ENCODE peak calls at places on chromosomes 5 and 9, in four cellular contexts. Z is cardiac muscle cell, N is kidney epithelial cell, W is bronchial epithelial cell. A is an unnamed sample.

GRCh38 chr5:108747111-108748009 is at the start of gene FER:
- DNase-seq in W (peak), N (peak), Z (peak), A (no peak)

GRCh38 chr5:7878381-7878873 is 9.5 kb downstream of the MTRR start:
- DNase-seq in W (peak), Z (no peak), N (peak), A (no peak)

GRCh38 chr9:38066907-38067610 is 2.0 kb downstream of the SHB start:
- DNase-seq in Z (no peak), N (no peak), W (peak), A (peak)

GRCh38 chr9:69461488-69461887 is 136.5 kb downstream of the ENTREP1 start:
- DNase-seq in W (no peak), Z (no peak), N (no peak), A (no peak)

GRCh38 chr9:110776207-110776606 is 107.6 kb downstream of the MUSK start:
- DNase-seq in N (no peak), Z (no peak), W (no peak), A (no peak)

GRCh38 chr5:138911441-138911840 is 36.3 kb upstream of the LRRTM2 start:
- DNase-seq in N (no peak), Z (no peak), W (no peak), A (no peak)

GRCh38 chr5:148011407-148012124 is 52.2 kb upstream of the SPINK5 start:
- DNase-seq in Z (no peak), N (peak), W (peak), A (no peak)

GRCh38 chr5:154352960-154353548 is 92.7 kb upstream of the SAP30L start:
- DNase-seq in W (no peak), N (no peak), Z (no peak), A (no peak)

GRCh38 chr5:116076496-116076895 is 8.3 kb upstream of the COMMD10 start:
- DNase-seq in N (no peak), W (peak), Z (no peak), A (no peak)

GRCh38 chr5:178387856-178388190 is 155.2 kb upstream of the PHYKPL start:
- DNase-seq in N (no peak), W (no peak), Z (no peak), A (no peak)

GRCh38 chr9:74974558-74974957 is 21.8 kb upstream of the C9orf40 start:
- DNase-seq in N (no peak), W (no peak), Z (no peak), A (no peak)

GRCh38 chr5:80864706-80865435 is 95.3 kb upstream of the RASGRF2 start:
- DNase-seq in W (no peak), Z (no peak), N (no peak), A (no peak)

GRCh38 chr5:79408028-79408427 is 105.9 kb downstream of the HOMER1 start:
- DNase-seq in Z (no peak), W (peak), N (no peak), A (no peak)

GRCh38 chr5:125967576-125967975 is 455.6 kb upstream of the GRAMD2B start:
- DNase-seq in N (no peak), W (peak), Z (no peak), A (no peak)

GRCh38 chr9:16918920-16919319 is 48.5 kb upstream of the BNC2 start:
- DNase-seq in N (no peak), Z (no peak), W (no peak), A (no peak)

GRCh38 chr9:117732494-117732893 is 28.3 kb downstream of the TLR4 start:
- DNase-seq in W (no peak), N (no peak), Z (no peak), A (no peak)

GRCh38 chr9:137875354-137875753 is 2.2 kb upstream of the CACNA1B start:
- DNase-seq in N (no peak), W (no peak), Z (no peak), A (no peak)

GRCh38 chr5:137563301-137563645 is 64.1 kb upstream of the SPOCK1 start:
- DNase-seq in N (no peak), Z (no peak), W (no peak), A (no peak)

GRCh38 chr9:123834218-123834906 is 95.6 kb downstream of the DENND1A start:
- DNase-seq in W (no peak), Z (no peak), N (no peak), A (no peak)

GRCh38 chr9:133759146-133759900 is 21.2 kb upstream of the SARDH start:
- DNase-seq in W (no peak), Z (peak), N (no peak), A (no peak)

GRCh38 chr9:114035221-114035844 is 42.8 kb downstream of the AMBP start:
- DNase-seq in Z (no peak), N (no peak), W (no peak), A (no peak)

GRCh38 chr5:133321833-133322420 is 270.1 kb downstream of the HSPA4 start:
- DNase-seq in N (no peak), Z (no peak), W (no peak), A (no peak)

GRCh38 chr5:176915906-176916305 is 16.8 kb upstream of the HK3 start:
- DNase-seq in N (no peak), W (no peak), Z (no peak), A (no peak)

GRCh38 chr9:34989946-34990635 is 546 bp downstream of the DNAJB5 start:
- DNase-seq in W (peak), N (no peak), Z (peak), A (peak)

GRCh38 chr9:6829027-6829426 is 71.3 kb downstream of the KDM4C start:
- DNase-seq in Z (no peak), N (no peak), W (peak), A (no peak)

GRCh38 chr5:36482812-36483211 is 123.6 kb upstream of the SLC1A3 start:
- DNase-seq in N (no peak), W (no peak), Z (no peak), A (no peak)

GRCh38 chr5:78345485-78345884 is 14.9 kb upstream of the SCAMP1 start:
- DNase-seq in N (no peak), Z (peak), W (peak), A (no peak)

GRCh38 chr5:71475788-71476384 is 20.4 kb downstream of the BDP1 start:
- DNase-seq in W (peak), N (no peak), Z (peak), A (no peak)

GRCh38 chr9:105479846-105480245 is 32.0 kb downstream of the FSD1L start:
- DNase-seq in Z (no peak), N (no peak), W (no peak), A (no peak)

GRCh38 chr9:105473221-105473620 is 25.4 kb downstream of the FSD1L start:
- DNase-seq in Z (no peak), N (no peak), W (no peak), A (no peak)

DNA sequence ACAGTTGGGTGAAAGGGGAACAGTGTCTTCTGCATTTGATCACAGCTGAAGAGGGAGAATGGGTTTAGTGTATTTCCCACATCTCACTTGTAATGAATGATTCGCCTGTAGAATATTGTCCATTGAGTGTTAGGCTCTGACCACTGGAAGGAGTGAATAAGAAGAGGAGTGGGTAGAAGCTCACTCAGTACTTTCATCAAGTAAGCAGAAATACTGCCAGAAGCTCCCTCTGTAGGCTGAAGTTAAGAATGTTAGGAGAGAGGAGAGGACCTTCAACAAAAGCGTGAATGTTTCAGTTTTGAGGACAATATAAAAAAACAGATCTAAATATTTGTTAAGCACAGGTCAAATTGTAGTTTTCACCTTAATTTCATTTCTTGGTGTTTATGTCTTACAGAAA is 27.5 kb downstream of the FSD1L start:
- DNase-seq in Z (peak), W (peak), N (peak), A (no peak)
- TF ChIP-seq CTCF in Z (peak), W (peak), N (peak), A (peak)

GRCh38 chr9:73067074-73067473 is 84.6 kb upstream of the ANXA1 start:
- DNase-seq in N (no peak), W (no peak), Z (no peak), A (no peak)
- TF ChIP-seq CTCF in N (no peak), W (no peak), Z (no peak), A (no peak)

DNA sequence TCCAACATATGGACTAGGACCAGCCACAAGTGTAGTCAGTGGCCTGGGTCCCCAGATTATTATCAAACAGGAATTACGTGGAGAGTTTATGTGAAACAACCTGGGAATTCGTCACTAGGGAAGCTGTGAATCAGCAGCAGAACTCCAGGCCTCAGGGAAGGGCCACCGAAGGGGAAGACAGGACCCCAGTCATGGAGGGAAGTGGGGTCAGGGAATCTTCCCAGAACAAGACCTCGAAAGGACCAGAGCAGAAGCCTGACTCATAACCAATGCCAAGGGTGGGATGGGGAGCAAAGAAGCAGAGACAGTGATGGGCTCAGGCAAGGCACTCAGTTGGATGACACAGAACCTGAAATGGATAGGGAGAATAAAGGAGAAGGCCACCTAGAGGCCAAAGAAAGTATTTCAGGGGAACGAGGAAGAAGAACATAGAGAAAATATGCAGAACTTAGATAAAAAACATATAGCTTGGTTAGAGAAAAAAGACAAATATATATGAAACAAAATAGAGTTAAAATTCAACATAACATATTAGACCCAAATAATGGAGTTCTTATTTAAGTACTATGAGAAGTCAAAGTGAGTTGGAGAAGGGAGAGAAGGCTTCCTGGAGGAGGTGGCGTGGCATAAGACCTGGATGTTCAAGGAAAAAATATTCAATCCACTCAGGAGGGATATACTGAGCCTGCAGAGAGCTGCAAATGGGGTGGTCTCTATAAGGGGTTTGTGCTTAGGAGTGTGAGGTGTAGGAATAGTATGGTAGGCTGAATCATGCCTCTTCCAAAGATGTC is 66.7 kb upstream of the CAST start:
- DNase-seq in N (no peak), Z (no peak), W (peak), A (no peak)
- TF ChIP-seq CTCF in N (peak), Z (peak), W (peak), A (peak)

DNA sequence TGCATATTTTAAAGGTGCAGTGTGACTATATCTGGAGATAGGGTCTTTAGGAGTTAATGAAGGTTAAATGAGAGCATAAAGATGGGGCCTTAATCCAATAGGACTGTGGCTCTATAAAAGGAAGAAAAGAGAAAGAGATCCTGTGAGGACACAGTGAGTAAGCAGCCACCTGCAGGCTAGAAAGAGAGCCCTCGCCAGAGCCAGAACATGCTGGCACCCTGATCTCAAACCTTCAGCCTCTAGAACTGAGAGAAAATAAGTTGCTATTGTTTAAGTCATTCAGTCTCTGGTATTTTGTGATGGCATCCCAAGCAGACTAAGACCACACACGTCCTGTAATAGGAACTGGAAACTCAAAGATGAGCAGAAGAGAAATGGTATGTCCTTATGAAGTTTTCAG is 41.0 kb downstream of the RNF180 start:
- DNase-seq in W (no peak), Z (no peak), N (no peak), A (no peak)
- TF ChIP-seq CTCF in W (no peak), Z (no peak), N (no peak), A (no peak)

GRCh38 chr5:103834216-103834615 is 271.6 kb upstream of the NUDT12 start:
- DNase-seq in W (no peak), N (no peak), Z (no peak), A (no peak)
- TF ChIP-seq CTCF in W (no peak), N (no peak), Z (no peak), A (no peak)

GRCh38 chr9:89010056-89010455 is 18.8 kb downstream of the S1PR3 start:
- DNase-seq in N (no peak), W (no peak), Z (no peak), A (no peak)

GRCh38 chr9:89008346-89009048 is 17.2 kb downstream of the S1PR3 start:
- DNase-seq in Z (no peak), W (no peak), N (no peak), A (no peak)

GRCh38 chr9:89007568-89007967 is 16.3 kb downstream of the S1PR3 start:
- DNase-seq in Z (no peak), W (no peak), N (no peak), A (no peak)

GRCh38 chr9:89010526-89011089 is 19.3 kb downstream of the S1PR3 start:
- DNase-seq in Z (no peak), N (no peak), W (no peak), A (no peak)

DNA sequence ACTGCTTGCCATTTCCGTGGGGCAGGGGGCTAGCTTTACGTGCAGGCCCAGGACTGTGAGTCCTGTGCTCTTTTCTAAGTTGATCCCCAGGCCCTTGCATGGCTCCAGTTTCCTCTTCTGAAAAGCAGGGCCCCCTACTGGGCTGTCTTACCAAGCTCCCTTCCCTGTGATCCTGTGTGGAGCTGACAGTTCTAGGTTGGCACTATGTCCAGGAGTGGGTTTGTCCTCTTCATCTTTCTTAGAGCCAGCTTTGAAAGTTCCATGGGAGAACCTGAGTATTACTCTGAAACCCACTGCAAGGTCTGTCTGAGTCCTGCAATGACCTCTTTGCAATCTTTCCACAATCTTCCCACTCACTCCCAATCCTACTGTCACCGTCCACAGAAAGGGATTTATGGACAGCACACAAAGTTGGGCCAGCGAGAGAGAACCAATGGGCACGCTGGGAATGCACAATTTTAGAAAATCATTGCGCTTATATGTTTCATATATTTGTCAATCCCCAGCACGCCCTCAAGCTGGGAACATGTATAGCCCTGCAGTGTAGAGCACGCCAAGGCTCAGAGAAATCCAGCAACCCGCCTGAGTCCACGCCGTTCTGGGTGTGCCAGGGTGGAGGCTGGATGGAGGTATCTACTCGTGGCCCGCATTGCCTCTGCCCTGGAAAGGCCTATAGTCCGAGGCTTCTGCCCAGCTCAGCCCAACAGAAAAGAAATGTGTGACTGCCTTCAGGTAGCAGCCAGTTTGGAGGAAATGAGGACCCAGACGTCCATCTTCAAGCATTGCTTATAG is 18.0 kb downstream of the S1PR3 start:
- DNase-seq in N (no peak), W (no peak), Z (no peak), A (no peak)
- TF ChIP-seq CTCF in N (no peak), W (no peak), Z (peak), A (no peak)

GRCh38 chr5:3811116-3811515 is 215.5 kb downstream of the IRX1 start:
- DNase-seq in Z (no peak), W (peak), N (no peak), A (no peak)

DNA sequence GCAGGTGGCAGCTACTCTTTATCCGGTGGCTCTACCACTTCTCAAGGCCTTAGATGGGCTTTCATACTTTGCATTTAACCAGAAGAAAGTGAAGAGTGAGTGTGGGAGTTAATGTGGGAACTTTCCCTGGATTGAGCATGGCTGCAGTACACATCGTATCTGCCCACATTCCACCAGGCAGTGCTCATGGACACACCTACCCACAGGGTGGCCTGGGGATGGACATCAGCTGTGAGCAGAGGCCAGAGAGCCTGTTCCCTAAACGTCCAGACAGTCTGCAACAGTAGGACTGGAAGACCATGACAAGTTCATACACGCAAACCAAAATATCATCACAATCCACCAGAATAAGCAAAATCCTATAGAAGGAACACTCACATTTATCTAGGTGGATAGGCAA is 213.8 kb downstream of the IRX1 start:
- DNase-seq in Z (no peak), W (peak), N (no peak), A (no peak)
- TF ChIP-seq CTCF in Z (no peak), W (no peak), N (no peak), A (no peak)

DNA sequence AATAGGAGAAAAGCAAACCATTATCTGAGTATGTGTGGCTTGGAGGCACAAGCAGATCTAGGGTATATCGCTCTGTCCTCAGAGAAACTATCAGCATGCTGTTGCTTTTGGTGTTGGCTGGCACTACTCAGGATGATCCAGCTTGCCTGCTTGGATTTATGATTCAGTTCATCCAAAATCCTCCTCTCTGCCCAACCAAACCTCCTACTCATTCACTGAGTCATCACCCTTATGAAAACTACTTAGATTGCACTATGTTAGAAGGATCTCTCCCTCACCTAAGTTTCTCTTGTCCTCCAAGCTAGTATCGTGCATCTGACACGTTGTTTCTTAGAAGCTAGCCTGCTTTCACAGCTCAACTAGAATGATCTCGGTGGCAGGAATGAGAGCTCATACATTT is 14.2 kb upstream of the ZBED3 start:
- DNase-seq in W (peak), Z (no peak), N (no peak), A (no peak)
- TF ChIP-seq CTCF in W (no peak), Z (no peak), N (no peak), A (no peak)

GRCh38 chr9:127761061-127761460 is 17.4 kb downstream of the SH2D3C start:
- DNase-seq in W (no peak), N (no peak), Z (no peak), A (no peak)

GRCh38 chr9:127762111-127762676 is 16.3 kb downstream of the SH2D3C start:
- DNase-seq in Z (no peak), N (no peak), W (no peak), A (no peak)

GRCh38 chr9:127761491-127761904 is 17.0 kb downstream of the SH2D3C start:
- DNase-seq in Z (no peak), W (no peak), N (no peak), A (no peak)

GRCh38 chr9:127765418-127765817 is 13.0 kb downstream of the SH2D3C start:
- DNase-seq in Z (no peak), W (no peak), N (no peak), A (no peak)

GRCh38 chr9:127763918-127764384 is 14.5 kb downstream of the SH2D3C start:
- DNase-seq in W (peak), N (no peak), Z (no peak), A (peak)
- TF ChIP-seq CTCF in W (peak), N (peak), Z (peak), A (no peak)

DNA sequence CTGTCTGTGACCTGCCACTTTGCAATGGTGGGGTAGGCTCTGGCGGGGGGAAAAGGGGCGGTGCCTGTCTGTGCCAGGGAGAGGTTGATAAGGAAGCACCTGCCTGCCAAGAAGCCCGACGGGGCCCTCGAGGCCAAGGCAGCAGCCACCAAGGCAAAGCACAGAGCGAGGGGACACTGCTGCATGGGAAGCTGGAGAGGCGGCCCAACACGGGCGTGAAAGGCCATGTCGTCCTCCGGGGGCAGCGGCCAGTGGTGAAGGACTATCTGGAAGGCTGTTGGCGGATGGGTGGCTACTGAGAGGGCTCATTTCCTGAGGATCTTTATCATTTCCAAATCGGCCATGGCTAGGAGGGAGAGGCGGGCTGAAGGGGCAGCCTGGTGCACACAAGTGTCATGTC is 66.4 kb downstream of the OTULIN start:
- DNase-seq in Z (no peak), N (no peak), W (no peak), A (no peak)
- TF ChIP-seq CTCF in Z (no peak), N (no peak), W (no peak), A (no peak)

A was measured in nephron progenitor cell.